ENCODE peak calls at places on chromosomes 12 and 14, in six cellular contexts. One of them, this sample, is unnamed. For H3K27me3, the result is how much of the 10 kb centered on the place peaks cover.

GRCh38 chr14:69808919-69809808 is 12.1 kb upstream of the SLC10A1 start:
- DNase-seq in transverse colon: no peak
- DNase-seq in CD4-positive, alpha-beta T cell: no peak
- DNase-seq in cardiac muscle cell: no peak
- DNase-seq in lung: no peak
- DNase-seq in adrenal gland: no peak
- DNase-seq in this sample: no peak

GRCh38 chr14:95490127-95490526 is 26.3 kb downstream of the SYNE3 start:
- DNase-seq in transverse colon: no peak
- DNase-seq in CD4-positive, alpha-beta T cell: no peak
- DNase-seq in cardiac muscle cell: no peak
- DNase-seq in lung: no peak
- DNase-seq in adrenal gland: no peak
- DNase-seq in this sample: no peak

GRCh38 chr12:132066345-132066685 is 77.8 kb downstream of the DDX51 start:
- DNase-seq in transverse colon: peak
- DNase-seq in CD4-positive, alpha-beta T cell: no peak
- DNase-seq in cardiac muscle cell: no peak
- DNase-seq in lung: no peak
- DNase-seq in adrenal gland: no peak
- DNase-seq in this sample: no peak

GRCh38 chr12:120102189-120103043 is 14.1 kb downstream of the RAB35 start:
- DNase-seq in transverse colon: no peak
- DNase-seq in CD4-positive, alpha-beta T cell: no peak
- DNase-seq in cardiac muscle cell: no peak
- DNase-seq in lung: no peak
- DNase-seq in adrenal gland: no peak
- DNase-seq in this sample: no peak

GRCh38 chr14:24232645-24233537 is at the start of gene GMPR2:
- DNase-seq in transverse colon: no peak
- DNase-seq in CD4-positive, alpha-beta T cell: no peak
- DNase-seq in cardiac muscle cell: no peak
- DNase-seq in lung: no peak
- DNase-seq in adrenal gland: peak
- DNase-seq in this sample: no peak

GRCh38 chr12:49824886-49825285 is 3.3 kb downstream of the NCKAP5L start:
- DNase-seq in transverse colon: no peak
- DNase-seq in CD4-positive, alpha-beta T cell: no peak
- DNase-seq in cardiac muscle cell: peak
- DNase-seq in lung: no peak
- DNase-seq in adrenal gland: peak
- DNase-seq in this sample: no peak

GRCh38 chr14:83071888-83072501 is 1538.3 kb upstream of the SEL1L start:
- DNase-seq in transverse colon: no peak
- DNase-seq in CD4-positive, alpha-beta T cell: no peak
- DNase-seq in cardiac muscle cell: peak
- DNase-seq in lung: no peak
- DNase-seq in adrenal gland: no peak
- DNase-seq in this sample: no peak

GRCh38 chr12:63220921-63221320 is 69.9 kb upstream of the AVPR1A start:
- DNase-seq in transverse colon: no peak
- DNase-seq in CD4-positive, alpha-beta T cell: no peak
- DNase-seq in cardiac muscle cell: no peak
- DNase-seq in lung: no peak
- DNase-seq in adrenal gland: no peak
- DNase-seq in this sample: no peak

GRCh38 chr12:71787574-71787973 is 32.9 kb downstream of the RAB21 start:
- DNase-seq in transverse colon: no peak
- DNase-seq in CD4-positive, alpha-beta T cell: no peak
- DNase-seq in cardiac muscle cell: no peak
- DNase-seq in lung: no peak
- DNase-seq in adrenal gland: no peak
- DNase-seq in this sample: no peak

GRCh38 chr14:66003082-66003740 is 483.0 kb upstream of the CCDC196 start:
- DNase-seq in transverse colon: no peak
- DNase-seq in CD4-positive, alpha-beta T cell: no peak
- DNase-seq in cardiac muscle cell: no peak
- DNase-seq in lung: no peak
- DNase-seq in adrenal gland: no peak
- DNase-seq in this sample: no peak

GRCh38 chr14:54804720-54805060 is 97.9 kb downstream of the GCH1 start:
- DNase-seq in transverse colon: no peak
- DNase-seq in CD4-positive, alpha-beta T cell: no peak
- DNase-seq in cardiac muscle cell: no peak
- DNase-seq in lung: no peak
- DNase-seq in adrenal gland: no peak
- DNase-seq in this sample: no peak

GRCh38 chr12:116937640-116938039 is 26.9 kb downstream of the FBXW8 start:
- DNase-seq in transverse colon: no peak
- DNase-seq in CD4-positive, alpha-beta T cell: no peak
- DNase-seq in cardiac muscle cell: no peak
- DNase-seq in lung: no peak
- DNase-seq in adrenal gland: no peak
- DNase-seq in this sample: no peak

GRCh38 chr12:22678175-22678574 is 53.2 kb downstream of the ETNK1 start:
- DNase-seq in transverse colon: no peak
- DNase-seq in CD4-positive, alpha-beta T cell: no peak
- DNase-seq in cardiac muscle cell: no peak
- DNase-seq in lung: no peak
- DNase-seq in adrenal gland: no peak
- DNase-seq in this sample: no peak

DNA sequence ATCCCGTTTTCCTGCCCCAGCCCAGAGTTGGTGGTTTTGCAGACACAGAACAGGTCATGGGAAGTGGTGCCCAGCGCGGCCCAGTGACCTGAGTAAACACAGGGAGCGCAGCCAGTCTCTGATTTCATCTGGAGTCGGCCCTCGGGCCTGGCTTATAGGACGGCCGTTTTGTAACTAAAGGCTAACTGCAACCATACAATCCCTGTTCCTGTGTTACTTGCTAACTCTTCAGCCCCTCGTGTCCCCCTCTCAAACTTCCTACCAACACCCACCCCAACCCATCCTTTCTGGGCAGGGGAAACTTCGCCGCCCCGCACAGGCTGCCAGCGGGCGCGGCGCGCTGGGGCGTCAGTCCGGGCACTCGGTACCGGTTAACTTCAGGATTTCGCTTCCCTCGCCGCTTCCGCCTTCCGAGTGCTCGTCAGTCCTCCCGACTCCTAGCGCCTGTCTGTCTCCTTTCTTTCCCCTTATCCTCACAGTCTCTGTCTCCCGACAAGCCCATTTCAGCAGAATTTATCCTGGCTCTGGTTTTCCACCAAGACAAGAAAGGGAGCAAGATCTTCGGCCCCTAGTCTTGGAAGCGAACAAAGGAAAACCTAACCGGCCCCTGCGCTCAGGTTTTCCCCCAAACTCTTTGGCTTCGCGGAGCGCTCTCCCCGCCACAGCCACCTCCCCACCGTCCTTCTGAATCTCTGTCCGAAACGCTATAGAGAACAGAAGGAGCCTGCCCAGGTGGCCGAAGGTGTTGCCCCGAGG is 2.0 kb downstream of the SIX1 start:
- DNase-seq in transverse colon: no peak
- DNase-seq in CD4-positive, alpha-beta T cell: no peak
- DNase-seq in cardiac muscle cell: peak
- DNase-seq in lung: no peak
- DNase-seq in adrenal gland: no peak
- DNase-seq in this sample: no peak
- H3K27me3 ChIP-seq in transverse colon: half or more
- H3K27me3 ChIP-seq in CD4-positive, alpha-beta T cell: half or more
- H3K27me3 ChIP-seq in cardiac muscle cell: half or more
- H3K27me3 ChIP-seq in lung: under half
- H3K27me3 ChIP-seq in adrenal gland: half or more
- H3K27me3 ChIP-seq in this sample: under half

DNA sequence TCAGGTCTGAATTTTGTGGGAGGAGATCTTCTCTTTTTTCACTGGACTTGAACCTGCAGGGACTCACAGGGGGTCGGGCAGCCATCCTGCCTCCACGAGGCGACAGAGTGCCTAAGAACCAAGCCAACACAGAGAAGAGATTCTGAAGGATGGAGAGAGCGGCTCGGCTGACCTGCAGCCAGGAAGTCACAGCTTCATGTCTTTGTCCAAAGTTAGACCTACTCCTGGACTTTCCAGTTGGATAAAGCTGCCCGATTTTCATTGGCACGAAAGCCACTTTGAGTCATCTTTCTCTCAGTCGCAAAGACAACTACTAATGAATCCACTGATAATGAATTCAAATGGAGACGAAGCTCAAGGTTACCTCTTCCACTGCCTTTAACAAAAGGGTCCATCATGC is 106.8 kb downstream of the FOXN3 start:
- DNase-seq in transverse colon: no peak
- DNase-seq in CD4-positive, alpha-beta T cell: no peak
- DNase-seq in cardiac muscle cell: no peak
- DNase-seq in lung: no peak
- DNase-seq in adrenal gland: peak
- DNase-seq in this sample: no peak
- H3K27ac ChIP-seq in transverse colon: no peak
- H3K27ac ChIP-seq in CD4-positive, alpha-beta T cell: no peak
- H3K27ac ChIP-seq in cardiac muscle cell: no peak
- H3K27ac ChIP-seq in lung: no peak
- H3K27ac ChIP-seq in adrenal gland: peak
- H3K27ac ChIP-seq in this sample: no peak

GRCh38 chr14:104930526-104931322 is 6.0 kb downstream of the PLD4 start:
- DNase-seq in transverse colon: no peak
- DNase-seq in CD4-positive, alpha-beta T cell: no peak
- DNase-seq in cardiac muscle cell: no peak
- DNase-seq in lung: no peak
- DNase-seq in adrenal gland: no peak
- DNase-seq in this sample: no peak
- H3K27me3 ChIP-seq in transverse colon: under half
- H3K27me3 ChIP-seq in CD4-positive, alpha-beta T cell: under half
- H3K27me3 ChIP-seq in cardiac muscle cell: half or more
- H3K27me3 ChIP-seq in lung: under half
- H3K27me3 ChIP-seq in adrenal gland: under half
- H3K27me3 ChIP-seq in this sample: under half

GRCh38 chr12:92784356-92784755 is 81.6 kb downstream of the PLEKHG7 start:
- DNase-seq in transverse colon: no peak
- DNase-seq in CD4-positive, alpha-beta T cell: no peak
- DNase-seq in cardiac muscle cell: no peak
- DNase-seq in lung: no peak
- DNase-seq in adrenal gland: no peak
- DNase-seq in this sample: no peak
- H3K27ac ChIP-seq in transverse colon: no peak
- H3K27ac ChIP-seq in CD4-positive, alpha-beta T cell: no peak
- H3K27ac ChIP-seq in cardiac muscle cell: no peak
- H3K27ac ChIP-seq in lung: no peak
- H3K27ac ChIP-seq in adrenal gland: no peak
- H3K27ac ChIP-seq in this sample: no peak

This sample was measured in pancreas.